ENCODE peak calls at places on chromosome 20, in nine cellular contexts. J is posterior cingulate gyrus; I is hypothalamus; L is NCI-H345; T is left ventricle myocardium superior; Y is NCI-H82; R is stimulated activated CD4-positive, alpha-beta T cell treated with anti-CD3 and anti-CD28 coated beads, Interleukin-1b, Interleukin-23, amount 100 ng/mL, for 4 hours; Z is NCI-H1930; O is GM12892. H is an unnamed sample.

GRCh38 chr20:9912858-9913434 is 74.1 kb upstream of the PAK5 start:
- DNase-seq in L (peak; percentile 50), O (no peak), Z (peak; percentile 25), I (peak; percentile 54), T (no peak), Y (peak; percentile 41), J (peak; percentile 75), R (peak; percentile 3), H (peak; percentile 34)

GRCh38 chr20:61436674-61437279 is 184.7 kb downstream of the CDH4 start:
- DNase-seq in T (no peak), J (peak; percentile 83), L (no peak), O (no peak), I (peak; percentile 66), Z (no peak), Y (no peak), R (no peak), H (no peak)

GRCh38 chr20:95215-95614 is 7.7 kb downstream of the DEFB125 start:
- DNase-seq in T (no peak), O (no peak), J (no peak), I (no peak), L (no peak), R (no peak), Y (no peak), Z (no peak), H (no peak)

GRCh38 chr20:36791862-36792261 is 18.3 kb upstream of the DSN1 start:
- DNase-seq in L (no peak), Z (no peak), T (no peak), J (no peak), R (no peak), Y (no peak), O (no peak), I (no peak), H (no peak)

GRCh38 chr20:40029589-40029988 is 659.4 kb downstream of the MAFB start:
- DNase-seq in J (no peak), R (no peak), Y (no peak), Z (no peak), L (no peak), O (no peak), I (no peak), T (no peak), H (no peak)

GRCh38 chr20:48338717-48339116 is 489.1 kb downstream of the PREX1 start:
- DNase-seq in Z (no peak), Y (no peak), T (no peak), L (no peak), O (no peak), I (no peak), J (no peak), R (no peak), H (no peak)

GRCh38 chr20:2880650-2881049 is 7.4 kb downstream of the PTPRA start:
- DNase-seq in J (no peak), O (no peak), T (no peak), Z (no peak), R (no peak), L (no peak), Y (no peak), I (no peak), H (no peak)

GRCh38 chr20:33521461-33521860 is 31.6 kb downstream of the CBFA2T2 start:
- DNase-seq in Y (peak; percentile 90), T (no peak), L (peak; percentile 96), O (no peak), J (no peak), R (no peak), I (no peak), Z (peak; percentile 88), H (peak; percentile 58)

GRCh38 chr20:3818155-3819151 is 1.9 kb upstream of the AP5S1 start:
- DNase-seq in R (no peak), Y (peak; percentile 94), O (no peak), Z (peak; percentile 58), T (peak; percentile 67), J (peak; percentile 90), L (peak; percentile 61), I (no peak), H (peak; percentile 79)

GRCh38 chr20:21323640-21324039 is 20.5 kb downstream of the XRN2 start:
- DNase-seq in J (no peak), L (no peak), Y (no peak), I (no peak), O (no peak), R (no peak), Z (no peak), T (no peak), H (no peak)

GRCh38 chr20:38369387-38369786 is 23.1 kb downstream of the LBP start:
- DNase-seq in L (no peak), Z (peak; percentile 21), R (no peak), J (no peak), Y (peak; percentile 59), O (no peak), I (no peak), T (no peak), H (peak; percentile 43)

GRCh38 chr20:47487175-47487917 is 14.3 kb upstream of the NCOA3 start:
- DNase-seq in R (peak; percentile 48), L (no peak), I (no peak), O (peak; percentile 41), Z (no peak), Y (no peak), J (no peak), T (no peak), H (peak; percentile 96)

GRCh38 chr20:48049631-48050030 is 264.4 kb upstream of the SULF2 start:
- DNase-seq in I (no peak), Y (no peak), J (no peak), L (no peak), T (no peak), O (no peak), Z (peak; percentile 44), R (no peak), H (no peak)

GRCh38 chr20:13535627-13536026 is 103.1 kb downstream of the TASP1 start:
- DNase-seq in L (no peak), T (no peak), R (no peak), Z (no peak), J (no peak), O (no peak), Y (no peak), I (no peak), H (no peak)

GRCh38 chr20:48154040-48154439 is 368.8 kb upstream of the SULF2 start:
- DNase-seq in I (no peak), Y (no peak), J (no peak), R (no peak), Z (no peak), O (no peak), T (no peak), L (no peak), H (no peak)

GRCh38 chr20:63101781-63102719 is 95.3 kb upstream of the BHLHE23 start:
- DNase-seq in I (no peak), R (peak; percentile 50), J (peak; percentile 91), Z (peak; percentile 41), T (peak; percentile 60), O (peak; percentile 66), L (peak; percentile 51), Y (no peak), H (no peak)

GRCh38 chr20:3239026-3239866 is at the start of gene SLC4A11:
- DNase-seq in L (peak; percentile 71), Z (peak; percentile 51), R (no peak), I (no peak), O (peak; percentile 78), J (no peak), Y (peak; percentile 57), T (peak; percentile 81), H (peak; percentile 68)

GRCh38 chr20:64266988-64267387 is 11.4 kb downstream of the PCMTD2 start:
- DNase-seq in R (no peak), T (no peak), O (no peak), I (no peak), L (no peak), Y (no peak), J (no peak), Z (no peak), H (no peak)

GRCh38 chr20:5696011-5696559 is 54.1 kb upstream of the SHLD1 start:
- DNase-seq in L (no peak), I (no peak), Y (no peak), R (no peak), J (no peak), T (no peak), Z (no peak), O (no peak), H (no peak)

H was measured in OCI-LY7.